ENCODE peak calls at places on chromosome 18, in six cellular contexts. V, N, F, S, P and C are unnamed samples.

GRCh38 chr18:54222922-54223567 is 1.4 kb downstream of the MBD2 start:
- DNase-seq in V (peak), N (no peak), F (no peak), S (no peak), P (no peak), C (no peak)

GRCh38 chr18:46062781-46063180 is 9.3 kb downstream of the PSTPIP2 start:
- DNase-seq in V (no peak), N (no peak), F (no peak), S (no peak), P (no peak), C (no peak)

GRCh38 chr18:38768504-38768903 is 1202.9 kb upstream of the CELF4 start:
- DNase-seq in V (no peak), N (no peak), F (no peak), S (no peak), P (no peak), C (no peak)

GRCh38 chr18:48956378-48956777 is 5.6 kb upstream of the SMAD7 start:
- DNase-seq in V (no peak), N (no peak), F (no peak), S (no peak), P (no peak), C (no peak)

GRCh38 chr18:8750954-8751415 is 45.6 kb downstream of the MTCL1 start:
- DNase-seq in V (no peak), N (no peak), F (peak), S (no peak), P (no peak), C (peak)

GRCh38 chr18:55048892-55049291 is 89.6 kb upstream of the CCDC68 start:
- DNase-seq in V (no peak), N (no peak), F (no peak), S (no peak), P (no peak), C (no peak)

GRCh38 chr18:34870916-34871315 is 160.8 kb downstream of the DTNA start:
- DNase-seq in V (no peak), N (no peak), F (no peak), S (no peak), P (peak), C (no peak)

GRCh38 chr18:49848115-49848514 is 34.8 kb upstream of the ACAA2 start:
- DNase-seq in V (no peak), N (no peak), F (no peak), S (no peak), P (no peak), C (no peak)

GRCh38 chr18:46917808-46918600 is 602 bp downstream of the KATNAL2 start:
- DNase-seq in V (no peak), N (peak), F (peak), S (peak), P (peak), C (peak)

GRCh38 chr18:59629894-59630293 is 67.3 kb downstream of the CCBE1 start:
- DNase-seq in V (no peak), N (no peak), F (no peak), S (no peak), P (peak), C (no peak)

GRCh38 chr18:21163647-21164625 is 52.3 kb upstream of the ROCK1 start:
- DNase-seq in V (no peak), N (no peak), F (no peak), S (no peak), P (no peak), C (peak)

GRCh38 chr18:58407649-58408407 is 221.1 kb downstream of the ALPK2 start:
- DNase-seq in V (no peak), N (no peak), F (no peak), S (no peak), P (no peak), C (peak)